ENCODE peak calls at places on chromosomes 7 and 10, in four cellular contexts. T, Q, D and L are unnamed samples.

GRCh38 chr7:40720401-40720800 is 585.6 kb downstream of the SUGCT start:
- DNase-seq in T (no peak), Q (no peak), D (no peak), L (no peak)

GRCh38 chr10:34171957-34172527 is 643.1 kb downstream of the PARD3 start:
- DNase-seq in T (no peak), Q (no peak), D (no peak), L (no peak)

GRCh38 chr7:102821994-102822747 is 73.4 kb downstream of the FAM185A start:
- DNase-seq in T (no peak), Q (no peak), D (no peak), L (no peak)

GRCh38 chr10:6950133-6950532 is 370.1 kb upstream of the PRKCQ start:
- DNase-seq in T (no peak), Q (no peak), D (no peak), L (no peak)

GRCh38 chr10:113493195-113493594 is 59.7 kb upstream of the HABP2 start:
- DNase-seq in T (no peak), Q (no peak), D (no peak), L (no peak)

GRCh38 chr10:72186633-72187330 is 29.0 kb upstream of the ANAPC16 start:
- DNase-seq in T (no peak), Q (no peak), D (no peak), L (peak; percentile 41)

GRCh38 chr10:124446830-124447740 is 2.8 kb downstream of the NKX1-2 start:
- DNase-seq in T (no peak), Q (no peak), D (no peak), L (no peak)

GRCh38 chr7:74483402-74484336 is 30.0 kb downstream of the GTF2IRD1 start:
- DNase-seq in T (no peak), Q (no peak), D (peak; percentile 48), L (peak; percentile 53)

GRCh38 chr7:70795948-70796347 is 336.0 kb upstream of the GALNT17 start:
- DNase-seq in T (no peak), Q (no peak), D (no peak), L (no peak)

GRCh38 chr7:22822486-22823141 is at the start of gene TOMM7:
- DNase-seq in T (peak; percentile 81), Q (peak; percentile 95), D (peak; percentile 98), L (peak; percentile 92)
- TF ChIP-seq POLR2A in T (peak; percentile 26), Q (peak; percentile 59), D (peak; percentile 84), L (peak; percentile 52)

GRCh38 chr10:97498841-97499560 is at the start of gene UBTD1:
- DNase-seq in T (peak; percentile 31), Q (peak; percentile 63), D (peak; percentile 13), L (peak; percentile 68)
- H3K4me3 ChIP-seq in T (peak within 1 kb of the TSS; percentile 80), Q (peak within 1 kb of the TSS; percentile 93), D (peak within 1 kb of the TSS; percentile 74), L (peak within 1 kb of the TSS; percentile 84)

GRCh38 chr7:112207106-112207592 is 654 bp downstream of the ZNF277 start:
- DNase-seq in T (no peak), Q (no peak), D (no peak), L (no peak)
- TF ChIP-seq POLR2A in T (no peak), Q (no peak), D (no peak), L (no peak)

GRCh38 chr10:68988530-68989316 is at the start of gene KIFBP:
- DNase-seq in T (peak; percentile 96), Q (peak; percentile 97), D (peak; percentile 98), L (peak; percentile 93)
- H3K4me3 ChIP-seq in T (peak within 1 kb of the TSS; percentile 80), Q (peak within 1 kb of the TSS; percentile 80), D (peak within 1 kb of the TSS; percentile 94), L (peak within 1 kb of the TSS; percentile 73)

DNA sequence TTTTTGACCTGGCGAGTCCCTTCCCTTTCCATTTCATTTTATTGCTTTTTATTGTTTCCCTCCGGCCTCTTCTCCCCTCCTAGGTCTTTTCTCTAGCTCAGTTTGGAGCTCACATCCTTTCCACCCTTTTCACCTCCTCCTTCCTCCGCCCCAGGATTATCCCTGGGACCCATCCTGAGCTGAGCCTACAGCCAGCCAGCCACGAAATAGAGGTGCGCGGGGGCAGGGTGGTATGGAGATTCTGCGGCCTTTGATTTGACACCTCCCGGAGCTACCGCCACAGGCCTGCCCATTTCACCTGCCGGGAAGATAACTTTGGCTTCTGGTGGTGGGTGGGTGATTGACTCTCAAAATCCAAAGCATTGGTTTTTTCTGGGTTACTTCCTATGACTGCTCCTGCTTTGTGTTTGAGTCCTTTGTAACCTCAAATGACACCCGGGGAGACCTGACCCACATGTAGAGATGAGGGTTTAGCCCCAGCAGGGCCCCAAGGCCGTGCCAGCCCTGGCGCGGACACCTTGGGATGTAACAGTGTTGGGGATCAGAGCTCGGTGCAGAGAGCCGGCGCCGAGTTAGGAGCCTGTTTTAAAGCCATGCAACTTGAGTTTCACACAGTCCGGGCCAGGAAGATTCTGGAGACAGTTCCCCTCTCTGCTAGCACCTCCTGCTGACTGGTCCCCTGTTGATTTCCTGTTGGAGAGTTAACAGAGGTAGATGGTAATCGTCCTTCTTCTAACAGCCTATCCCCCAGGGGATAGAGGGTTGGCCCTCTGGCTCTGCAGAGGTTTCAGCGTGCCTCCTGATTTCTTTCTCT is 1.5 kb downstream of the DUSP5 start:
- DNase-seq in T (no peak), Q (peak; percentile 85), D (peak; percentile 70), L (peak; percentile 61)
- TF ChIP-seq POLR2A in T (peak; percentile 19), Q (no peak), D (no peak), L (peak; percentile 9)

DNA sequence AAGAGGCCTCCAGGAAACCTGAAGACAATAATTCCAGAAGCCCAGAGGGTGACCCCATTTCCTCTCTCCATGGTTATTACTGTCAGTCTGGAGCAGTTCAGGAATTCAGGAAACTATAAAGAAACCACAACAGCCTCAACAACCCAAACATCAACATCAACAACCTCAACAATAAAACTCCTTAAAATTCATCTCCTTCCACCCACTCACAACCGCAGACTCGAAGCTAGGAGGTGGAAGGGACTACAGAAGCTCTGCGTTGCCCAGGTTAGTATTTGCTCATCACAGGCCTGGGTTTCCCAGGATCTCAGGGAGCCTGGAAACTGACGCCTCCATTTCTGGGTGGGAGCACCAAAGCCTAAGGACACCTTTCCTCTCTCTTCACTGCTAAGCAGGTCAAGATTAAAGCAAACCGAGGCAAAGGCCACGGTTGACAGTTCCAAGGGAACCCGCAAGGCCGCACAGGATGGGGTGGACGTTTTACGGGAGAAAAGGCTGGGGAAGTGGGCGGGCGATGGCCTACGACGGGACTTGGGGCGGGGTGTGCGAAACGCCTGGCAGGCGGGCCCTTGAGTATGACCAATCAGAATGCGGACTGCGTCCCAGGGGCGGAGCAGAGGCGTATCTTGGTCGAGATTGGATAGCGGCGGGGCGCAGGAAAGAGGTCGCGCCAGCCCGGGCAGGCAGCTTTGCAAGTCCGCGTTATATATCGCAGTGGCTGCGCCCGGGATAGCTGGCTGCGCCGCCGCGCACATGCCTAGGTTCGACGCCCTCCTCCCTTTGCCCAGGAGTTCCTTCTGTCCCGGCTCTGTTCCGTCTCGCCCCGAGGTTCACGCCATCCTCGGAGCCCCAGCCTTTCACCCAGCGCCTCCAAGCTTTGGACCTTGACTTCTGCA is at the start of gene ELOVL3:
- DNase-seq in T (peak; percentile 83), Q (peak; percentile 96), D (peak; percentile 94), L (peak; percentile 98)
- H3K4me3 ChIP-seq in T (peak within 1 kb of the TSS; percentile 5), Q (peak within 1 kb of the TSS; percentile 35), D (peak within 1 kb of the TSS; percentile 36), L (no peak within 1 kb of the TSS)

DNA sequence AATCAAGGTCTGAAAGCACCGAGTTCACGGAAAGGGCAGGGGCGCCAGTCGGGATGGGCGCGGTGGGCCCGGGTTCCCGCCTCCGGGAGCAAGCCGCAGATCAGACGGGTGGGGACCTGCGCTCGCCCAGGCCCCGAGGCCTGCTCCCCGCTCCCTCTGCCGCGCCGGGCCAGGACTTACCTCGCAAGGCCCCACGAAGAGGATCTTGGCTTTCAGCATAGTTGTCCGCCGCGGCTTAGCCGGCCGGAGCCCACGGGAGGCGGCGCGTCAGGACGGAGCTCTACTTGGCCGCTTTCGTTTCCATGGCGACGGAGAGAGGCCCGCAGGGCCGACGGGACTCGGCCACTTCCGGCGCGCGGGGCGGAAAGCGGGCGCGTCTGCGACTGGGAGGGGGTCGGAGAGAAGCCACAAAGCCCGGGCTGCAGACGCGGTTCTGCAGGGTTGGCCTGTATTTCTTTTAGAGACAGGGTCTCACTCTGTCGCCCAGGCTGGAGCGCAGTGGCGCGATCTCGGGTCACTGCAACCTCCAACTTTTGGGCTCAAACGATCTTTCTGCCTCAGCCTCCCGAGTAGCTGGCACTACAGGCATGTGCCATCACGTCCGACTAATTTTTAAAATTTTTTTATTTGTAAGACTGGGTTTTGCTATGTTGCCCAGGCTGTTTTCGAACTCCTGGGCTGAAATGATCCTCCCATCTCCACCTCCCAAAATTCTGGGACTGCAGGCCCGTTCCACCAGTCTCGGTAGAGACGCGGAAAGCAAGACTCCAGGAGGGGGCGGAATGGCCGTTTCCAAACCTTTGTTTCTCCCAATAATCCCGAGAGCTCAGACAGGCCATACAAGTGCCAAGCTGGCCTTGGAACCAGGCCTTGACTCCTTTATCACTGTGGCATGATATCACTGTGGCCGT is at the start of gene IFT22:
- DNase-seq in T (peak; percentile 92), Q (peak; percentile 96), D (peak; percentile 88), L (peak; percentile 94)
- TF ChIP-seq POLR2A in T (no peak), Q (peak; percentile 37), D (peak; percentile 63), L (peak; percentile 54)

GRCh38 chr10:122338609-122339441 is 35.7 kb upstream of the PLEKHA1 start:
- DNase-seq in T (no peak), Q (peak; percentile 61), D (no peak), L (no peak)

GRCh38 chr10:122343135-122343800 is 31.2 kb upstream of the PLEKHA1 start:
- DNase-seq in T (no peak), Q (no peak), D (no peak), L (peak; percentile 39)

GRCh38 chr10:122342293-122343134 is 32.0 kb upstream of the PLEKHA1 start:
- DNase-seq in T (peak; percentile 28), Q (peak; percentile 71), D (peak; percentile 44), L (peak; percentile 50)

GRCh38 chr10:122343936-122344335 is 30.6 kb upstream of the PLEKHA1 start:
- DNase-seq in T (no peak), Q (peak; percentile 23), D (no peak), L (no peak)

DNA sequence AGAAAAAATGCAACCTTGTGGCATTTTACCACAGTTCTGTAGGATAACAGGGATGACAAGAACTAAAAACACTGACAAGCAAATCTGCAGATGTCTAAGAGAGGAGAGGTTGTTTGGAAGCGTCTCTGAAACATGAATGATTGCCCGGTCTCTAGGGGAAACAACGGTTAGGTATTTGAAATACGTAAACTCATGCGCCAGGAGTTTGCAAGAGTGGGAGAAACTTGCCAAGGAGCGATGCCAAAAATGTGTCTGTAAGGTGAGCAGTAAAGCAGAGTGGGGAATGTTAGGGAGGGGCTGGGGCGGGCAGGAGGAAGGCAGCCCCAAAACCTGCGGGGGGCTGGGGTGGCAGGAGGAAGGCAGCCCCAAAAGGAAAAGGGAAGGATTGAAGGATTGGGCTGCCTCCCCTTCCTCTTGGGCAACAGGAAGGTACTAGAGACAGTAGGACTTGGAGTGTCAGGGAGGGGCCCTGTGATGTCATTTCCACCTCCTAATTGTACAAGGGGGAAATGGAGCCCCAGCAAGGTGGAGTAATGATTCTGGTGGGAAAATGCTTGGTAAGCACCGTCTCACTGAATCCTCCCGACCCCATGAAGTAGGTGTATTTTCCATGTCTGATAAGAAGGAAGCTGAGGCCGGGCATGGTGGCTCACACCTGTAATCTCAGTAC is 33.2 kb upstream of the PLEKHA1 start:
- DNase-seq in T (peak; percentile 76), Q (no peak), D (no peak), L (no peak)
- H3K4me3 ChIP-seq in T (no peak overlapping the region), Q (no peak overlapping the region), D (no peak overlapping the region), L (no peak overlapping the region)

GRCh38 chr7:104207731-104208420 is at the start of gene ORC5:
- DNase-seq in T (peak; percentile 50), Q (peak; percentile 83), D (peak; percentile 83), L (peak; percentile 68)
- TF ChIP-seq POLR2A in T (peak; percentile 50), Q (peak; percentile 58), D (peak; percentile 97), L (peak; percentile 41)